ENCODE peak calls at places on chromosomes 11 and 22, in four cellular contexts. One of them, this sample, is unnamed.
A peak's percentile ranks its signal among the peaks of the same experiment; 100 is the strongest.

GRCh38 chr22:46057206-46057605 is 80.2 kb upstream of the WNT7B start:
- DNase-seq in IMR-90: no peak
- DNase-seq in heart right ventricle: no peak
- DNase-seq in body of pancreas: peak; percentile 33
- DNase-seq in this sample: peak; percentile 48

GRCh38 chr11:57787920-57788716 is 26.5 kb downstream of the CTNND1 start:
- DNase-seq in IMR-90: no peak
- DNase-seq in heart right ventricle: no peak
- DNase-seq in body of pancreas: no peak
- DNase-seq in this sample: peak; percentile 70

GRCh38 chr11:117786099-117786870 is 10.7 kb downstream of the DSCAML1 start:
- DNase-seq in IMR-90: no peak
- DNase-seq in heart right ventricle: no peak
- DNase-seq in body of pancreas: no peak
- DNase-seq in this sample: no peak

GRCh38 chr11:17387811-17388210 is 648 bp downstream of the KCNJ11 start:
- DNase-seq in IMR-90: no peak
- DNase-seq in heart right ventricle: no peak
- DNase-seq in body of pancreas: no peak
- DNase-seq in this sample: no peak

GRCh38 chr22:26581026-26581425 is 8.9 kb downstream of the TPST2 start:
- DNase-seq in IMR-90: no peak
- DNase-seq in heart right ventricle: no peak
- DNase-seq in body of pancreas: no peak
- DNase-seq in this sample: no peak

GRCh38 chr22:39351689-39352214 is 2.0 kb downstream of the SYNGR1 start:
- DNase-seq in IMR-90: peak; percentile 44
- DNase-seq in heart right ventricle: no peak
- DNase-seq in body of pancreas: no peak
- DNase-seq in this sample: no peak

GRCh38 chr22:30822216-30823014 is 127.7 kb downstream of the OSBP2 start:
- DNase-seq in IMR-90: no peak
- DNase-seq in heart right ventricle: no peak
- DNase-seq in body of pancreas: no peak
- DNase-seq in this sample: no peak

GRCh38 chr11:86668929-86669328 is 3.5 kb downstream of the ME3 start:
- DNase-seq in IMR-90: no peak
- DNase-seq in heart right ventricle: no peak
- DNase-seq in body of pancreas: no peak
- DNase-seq in this sample: no peak

GRCh38 chr11:134564472-134565200 is 152.6 kb upstream of the B3GAT1 start:
- DNase-seq in IMR-90: no peak
- DNase-seq in heart right ventricle: no peak
- DNase-seq in body of pancreas: no peak
- DNase-seq in this sample: no peak

GRCh38 chr11:67453816-67454732 is 1.1 kb upstream of the CABP4 start:
- DNase-seq in IMR-90: no peak
- DNase-seq in heart right ventricle: no peak
- DNase-seq in body of pancreas: no peak
- DNase-seq in this sample: no peak

GRCh38 chr11:86291466-86292262 is 10.4 kb upstream of the HIKESHI start:
- DNase-seq in IMR-90: peak; percentile 55
- DNase-seq in heart right ventricle: no peak
- DNase-seq in body of pancreas: peak; percentile 72
- DNase-seq in this sample: no peak

GRCh38 chr11:73141309-73142127 is 600 bp downstream of the FCHSD2 start:
- DNase-seq in IMR-90: peak; percentile 69
- DNase-seq in heart right ventricle: peak; percentile 86
- DNase-seq in body of pancreas: peak; percentile 64
- DNase-seq in this sample: peak; percentile 60

GRCh38 chr11:17776213-17776875 is 41.8 kb downstream of the KCNC1 start:
- DNase-seq in IMR-90: no peak
- DNase-seq in heart right ventricle: no peak
- DNase-seq in body of pancreas: no peak
- DNase-seq in this sample: peak; percentile 20

GRCh38 chr11:99509863-99510262 is 489.1 kb downstream of the CNTN5 start:
- DNase-seq in IMR-90: no peak
- DNase-seq in heart right ventricle: no peak
- DNase-seq in body of pancreas: no peak
- DNase-seq in this sample: no peak

GRCh38 chr11:69511358-69512015 is 30.0 kb downstream of the LINC01488 start:
- DNase-seq in IMR-90: no peak
- DNase-seq in heart right ventricle: no peak
- DNase-seq in body of pancreas: no peak
- DNase-seq in this sample: no peak

GRCh38 chr11:1127664-1128162 is 30.0 kb upstream of the MUC5AC start:
- DNase-seq in IMR-90: no peak
- DNase-seq in heart right ventricle: no peak
- DNase-seq in body of pancreas: no peak
- DNase-seq in this sample: no peak

GRCh38 chr22:30393322-30393680 is 3.5 kb upstream of the SEC14L2 start:
- DNase-seq in IMR-90: no peak
- DNase-seq in heart right ventricle: no peak
- DNase-seq in body of pancreas: no peak
- DNase-seq in this sample: no peak

GRCh38 chr11:122758361-122758760 is 79.9 kb upstream of the CRTAM start:
- DNase-seq in IMR-90: no peak
- DNase-seq in heart right ventricle: no peak
- DNase-seq in body of pancreas: no peak
- DNase-seq in this sample: no peak

GRCh38 chr22:45341503-45341902 is 31.8 kb downstream of the FAM118A start:
- DNase-seq in IMR-90: no peak
- DNase-seq in heart right ventricle: no peak
- DNase-seq in body of pancreas: no peak
- DNase-seq in this sample: no peak

GRCh38 chr11:64858467-64859401 is 14.3 kb upstream of the CDC42BPG start:
- DNase-seq in IMR-90: no peak
- DNase-seq in heart right ventricle: peak; percentile 65
- DNase-seq in body of pancreas: no peak
- DNase-seq in this sample: no peak

GRCh38 chr11:117559698-117560097 is 232.0 kb downstream of the CEP164 start:
- DNase-seq in IMR-90: no peak
- DNase-seq in heart right ventricle: no peak
- DNase-seq in body of pancreas: no peak
- DNase-seq in this sample: no peak

GRCh38 chr11:132312616-132313210 is 942.3 kb downstream of the NTM start:
- DNase-seq in IMR-90: peak; percentile 46
- DNase-seq in heart right ventricle: no peak
- DNase-seq in body of pancreas: no peak
- DNase-seq in this sample: no peak

GRCh38 chr11:8229299-8230177 is 34.1 kb downstream of the LMO1 start:
- DNase-seq in IMR-90: no peak
- DNase-seq in heart right ventricle: peak; percentile 56
- DNase-seq in body of pancreas: peak; percentile 71
- DNase-seq in this sample: no peak

GRCh38 chr22:25076281-25076680 is 123.4 kb upstream of the CRYBB3 start:
- DNase-seq in IMR-90: no peak
- DNase-seq in heart right ventricle: no peak
- DNase-seq in body of pancreas: no peak
- DNase-seq in this sample: no peak

GRCh38 chr11:37905707-37906417 is 1307.8 kb upstream of the RAG2 start:
- DNase-seq in IMR-90: no peak
- DNase-seq in heart right ventricle: no peak
- DNase-seq in body of pancreas: peak; percentile 47
- DNase-seq in this sample: no peak

GRCh38 chr11:108498046-108498815 is at the start of gene POGLUT3:
- DNase-seq in IMR-90: peak; percentile 49
- DNase-seq in heart right ventricle: peak; percentile 73
- DNase-seq in body of pancreas: peak; percentile 59
- DNase-seq in this sample: no peak

GRCh38 chr11:126993599-126993998 is 7.0 kb downstream of the KIRREL3 start:
- DNase-seq in IMR-90: peak; percentile 54
- DNase-seq in heart right ventricle: no peak
- DNase-seq in body of pancreas: no peak
- DNase-seq in this sample: no peak

GRCh38 chr11:6404341-6405038 is 14.2 kb downstream of the SMPD1 start:
- DNase-seq in IMR-90: peak; percentile 70
- DNase-seq in heart right ventricle: no peak
- DNase-seq in body of pancreas: no peak
- DNase-seq in this sample: no peak

GRCh38 chr11:95067042-95067827 is 516 bp downstream of the SRSF8 start:
- DNase-seq in IMR-90: peak; percentile 72
- DNase-seq in heart right ventricle: peak; percentile 88
- DNase-seq in body of pancreas: peak; percentile 85
- DNase-seq in this sample: peak; percentile 88

GRCh38 chr22:49133541-49133940 is 694.1 kb downstream of the BRD1 start:
- DNase-seq in IMR-90: no peak
- DNase-seq in heart right ventricle: no peak
- DNase-seq in body of pancreas: no peak
- DNase-seq in this sample: no peak

GRCh38 chr11:120784566-120785251 is 239.2 kb upstream of the TBCEL start:
- DNase-seq in IMR-90: no peak
- DNase-seq in heart right ventricle: no peak
- DNase-seq in body of pancreas: no peak
- DNase-seq in this sample: no peak

GRCh38 chr22:31085928-31086327 is 4.8 kb downstream of the SMTN start:
- DNase-seq in IMR-90: no peak
- DNase-seq in heart right ventricle: no peak
- DNase-seq in body of pancreas: no peak
- DNase-seq in this sample: no peak

GRCh38 chr22:50548913-50549790 is 3.5 kb downstream of the KLHDC7B start:
- DNase-seq in IMR-90: no peak
- DNase-seq in heart right ventricle: no peak
- DNase-seq in body of pancreas: no peak
- DNase-seq in this sample: no peak

GRCh38 chr22:50546326-50547230 is 879 bp downstream of the KLHDC7B start:
- DNase-seq in IMR-90: no peak
- DNase-seq in heart right ventricle: no peak
- DNase-seq in body of pancreas: no peak
- DNase-seq in this sample: no peak

GRCh38 chr22:50550395-50550794 is 4.7 kb downstream of the KLHDC7B start:
- DNase-seq in IMR-90: no peak
- DNase-seq in heart right ventricle: no peak
- DNase-seq in body of pancreas: no peak
- DNase-seq in this sample: no peak

GRCh38 chr22:50547231-50547851 is 1.6 kb downstream of the KLHDC7B start:
- DNase-seq in IMR-90: no peak
- DNase-seq in heart right ventricle: no peak
- DNase-seq in body of pancreas: no peak
- DNase-seq in this sample: no peak

GRCh38 chr22:50548046-50548912 is 2.6 kb downstream of the KLHDC7B start:
- DNase-seq in IMR-90: no peak
- DNase-seq in heart right ventricle: peak; percentile 29
- DNase-seq in body of pancreas: peak; percentile 39
- DNase-seq in this sample: no peak
- H3K4me1 ChIP-seq in IMR-90: no peaks in the 10 kb centered on the region
- H3K4me1 ChIP-seq in heart right ventricle: peaks cover 51% of the 10 kb centered on the region
- H3K4me1 ChIP-seq in body of pancreas: peaks cover 22% of the 10 kb centered on the region
- H3K4me1 ChIP-seq in this sample: peaks cover 18% of the 10 kb centered on the region

GRCh38 chr22:41284465-41284864 is 1.5 kb downstream of the RANGAP1 start:
- DNase-seq in IMR-90: no peak
- DNase-seq in heart right ventricle: no peak
- DNase-seq in body of pancreas: no peak
- DNase-seq in this sample: no peak
- H3K4me3 ChIP-seq in IMR-90: no peak overlapping the region
- H3K4me3 ChIP-seq in heart right ventricle: no peak overlapping the region
- H3K4me3 ChIP-seq in body of pancreas: no peak overlapping the region
- H3K4me3 ChIP-seq in this sample: no peak overlapping the region

GRCh38 chr11:63616953-63617352 is 2.7 kb upstream of the PLAAT3 start:
- DNase-seq in IMR-90: no peak
- DNase-seq in heart right ventricle: no peak
- DNase-seq in body of pancreas: no peak
- DNase-seq in this sample: peak; percentile 4
- H3K4me1 ChIP-seq in IMR-90: no peaks in the 10 kb centered on the region
- H3K4me1 ChIP-seq in heart right ventricle: peaks cover 40% of the 10 kb centered on the region
- H3K4me1 ChIP-seq in body of pancreas: peaks cover 4% of the 10 kb centered on the region
- H3K4me1 ChIP-seq in this sample: no peaks in the 10 kb centered on the region

DNA sequence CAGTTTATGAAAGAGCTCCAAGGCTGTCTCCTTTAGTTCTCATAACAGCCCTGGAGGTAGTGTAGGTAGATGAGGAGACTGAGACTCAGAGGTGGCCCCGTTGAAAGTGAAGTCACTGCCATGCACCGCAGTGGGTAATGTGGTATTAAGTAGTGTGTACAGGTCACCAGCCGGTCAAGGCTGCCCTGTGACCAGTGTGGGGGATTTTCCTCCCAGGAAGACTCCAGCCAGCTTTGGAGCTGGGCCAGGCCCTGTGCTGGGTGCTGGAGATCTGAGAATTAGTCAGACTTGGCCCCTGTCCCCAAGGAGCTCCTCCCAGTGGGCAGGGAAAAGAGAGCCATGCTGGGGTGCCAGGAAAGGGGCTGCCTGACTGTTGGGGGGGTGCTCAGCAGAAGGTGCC is 5.3 kb downstream of the OMP start:
- DNase-seq in IMR-90: peak; percentile 95
- DNase-seq in heart right ventricle: no peak
- DNase-seq in body of pancreas: peak; percentile 76
- DNase-seq in this sample: no peak
- H3K4me3 ChIP-seq in IMR-90: no peak overlapping the region
- H3K4me3 ChIP-seq in heart right ventricle: no peak overlapping the region
- H3K4me3 ChIP-seq in body of pancreas: no peak overlapping the region
- H3K4me3 ChIP-seq in this sample: no peak overlapping the region

This sample was measured in breast epithelium.